ENCODE peak calls at places on chromosomes 5 and 9, in nine cellular contexts. One of them, this sample, is unnamed.

GRCh38 chr5:174329738-174330137 is 284.2 kb downstream of the NSG2 start:
- DNase-seq in A549: no peak
- DNase-seq in GM12878: no peak
- DNase-seq in ovary: no peak
- DNase-seq in K562: no peak
- DNase-seq in stomach: no peak
- DNase-seq in sigmoid colon: no peak
- DNase-seq in transverse colon: no peak
- DNase-seq in H1: no peak
- DNase-seq in this sample: no peak

GRCh38 chr5:56649569-56649968 is 165.8 kb upstream of the MAP3K1 start:
- DNase-seq in A549: no peak
- DNase-seq in GM12878: no peak
- DNase-seq in ovary: no peak
- DNase-seq in K562: no peak
- DNase-seq in stomach: no peak
- DNase-seq in sigmoid colon: no peak
- DNase-seq in transverse colon: no peak
- DNase-seq in H1: no peak
- DNase-seq in this sample: no peak

GRCh38 chr9:105245720-105246161 is 1.3 kb downstream of the SLC44A1 start:
- DNase-seq in A549: no peak
- DNase-seq in GM12878: no peak
- DNase-seq in ovary: no peak
- DNase-seq in K562: no peak
- DNase-seq in stomach: no peak
- DNase-seq in sigmoid colon: no peak
- DNase-seq in transverse colon: no peak
- DNase-seq in H1: no peak
- DNase-seq in this sample: no peak

GRCh38 chr5:173903396-173904140 is 15.4 kb downstream of the CPEB4 start:
- DNase-seq in A549: no peak
- DNase-seq in GM12878: no peak
- DNase-seq in ovary: no peak
- DNase-seq in K562: no peak
- DNase-seq in stomach: no peak
- DNase-seq in sigmoid colon: no peak
- DNase-seq in transverse colon: no peak
- DNase-seq in H1: no peak
- DNase-seq in this sample: no peak

GRCh38 chr5:72244862-72245371 is 75.1 kb downstream of the MRPS27 start:
- DNase-seq in A549: peak; percentile 70
- DNase-seq in GM12878: no peak
- DNase-seq in ovary: no peak
- DNase-seq in K562: peak; percentile 75
- DNase-seq in stomach: no peak
- DNase-seq in sigmoid colon: no peak
- DNase-seq in transverse colon: no peak
- DNase-seq in H1: no peak
- DNase-seq in this sample: no peak

GRCh38 chr5:122611401-122611800 is 163.5 kb upstream of the SNX2 start:
- DNase-seq in A549: no peak
- DNase-seq in GM12878: no peak
- DNase-seq in ovary: no peak
- DNase-seq in K562: no peak
- DNase-seq in stomach: no peak
- DNase-seq in sigmoid colon: no peak
- DNase-seq in transverse colon: no peak
- DNase-seq in H1: no peak
- DNase-seq in this sample: no peak

GRCh38 chr9:5886114-5886939 is 4.4 kb upstream of the MLANA start:
- DNase-seq in A549: peak; percentile 72
- DNase-seq in GM12878: peak; percentile 40
- DNase-seq in ovary: peak; percentile 82
- DNase-seq in K562: peak; percentile 80
- DNase-seq in stomach: peak; percentile 78
- DNase-seq in sigmoid colon: peak; percentile 70
- DNase-seq in transverse colon: peak; percentile 73
- DNase-seq in H1: peak; percentile 79
- DNase-seq in this sample: peak; percentile 42

GRCh38 chr9:68480807-68481206 is 59.9 kb downstream of the TMEM252 start:
- DNase-seq in A549: no peak
- DNase-seq in GM12878: no peak
- DNase-seq in ovary: no peak
- DNase-seq in K562: no peak
- DNase-seq in stomach: no peak
- DNase-seq in sigmoid colon: no peak
- DNase-seq in transverse colon: no peak
- DNase-seq in H1: no peak
- DNase-seq in this sample: no peak

GRCh38 chr9:96164268-96164683 is 137.7 kb downstream of the HSD17B3 start:
- DNase-seq in A549: no peak
- DNase-seq in GM12878: no peak
- DNase-seq in ovary: no peak
- DNase-seq in K562: no peak
- DNase-seq in stomach: no peak
- DNase-seq in sigmoid colon: peak; percentile 29
- DNase-seq in transverse colon: no peak
- DNase-seq in H1: no peak
- DNase-seq in this sample: no peak

GRCh38 chr5:168347368-168347767 is 55.9 kb downstream of the WWC1 start:
- DNase-seq in A549: no peak
- DNase-seq in GM12878: no peak
- DNase-seq in ovary: no peak
- DNase-seq in K562: no peak
- DNase-seq in stomach: no peak
- DNase-seq in sigmoid colon: no peak
- DNase-seq in transverse colon: no peak
- DNase-seq in H1: no peak
- DNase-seq in this sample: no peak

GRCh38 chr5:173327948-173328895 is at the start of gene STC2:
- DNase-seq in A549: peak; percentile 91
- DNase-seq in GM12878: peak; percentile 15
- DNase-seq in ovary: peak; percentile 49
- DNase-seq in K562: peak; percentile 92
- DNase-seq in stomach: peak; percentile 73
- DNase-seq in sigmoid colon: peak; percentile 83
- DNase-seq in transverse colon: peak; percentile 26
- DNase-seq in H1: peak; percentile 91
- DNase-seq in this sample: no peak

GRCh38 chr5:144428326-144428725 is 257.7 kb downstream of the KCTD16 start:
- DNase-seq in A549: no peak
- DNase-seq in GM12878: no peak
- DNase-seq in ovary: no peak
- DNase-seq in K562: no peak
- DNase-seq in stomach: no peak
- DNase-seq in sigmoid colon: no peak
- DNase-seq in transverse colon: no peak
- DNase-seq in H1: no peak
- DNase-seq in this sample: no peak

GRCh38 chr5:56161927-56162326 is 71.2 kb downstream of the ANKRD55 start:
- DNase-seq in A549: no peak
- DNase-seq in GM12878: no peak
- DNase-seq in ovary: no peak
- DNase-seq in K562: peak; percentile 88
- DNase-seq in stomach: no peak
- DNase-seq in sigmoid colon: no peak
- DNase-seq in transverse colon: no peak
- DNase-seq in H1: no peak
- DNase-seq in this sample: no peak

GRCh38 chr5:153489611-153490010 is 859 bp upstream of the GRIA1 start:
- DNase-seq in A549: no peak
- DNase-seq in GM12878: no peak
- DNase-seq in ovary: no peak
- DNase-seq in K562: no peak
- DNase-seq in stomach: no peak
- DNase-seq in sigmoid colon: no peak
- DNase-seq in transverse colon: no peak
- DNase-seq in H1: no peak
- DNase-seq in this sample: peak; percentile 74

GRCh38 chr9:121483473-121484031 is 16.1 kb downstream of the GGTA1 start:
- DNase-seq in A549: no peak
- DNase-seq in GM12878: no peak
- DNase-seq in ovary: no peak
- DNase-seq in K562: no peak
- DNase-seq in stomach: no peak
- DNase-seq in sigmoid colon: no peak
- DNase-seq in transverse colon: no peak
- DNase-seq in H1: no peak
- DNase-seq in this sample: no peak

GRCh38 chr9:76662476-76663281 is 101.6 kb upstream of the PCA3 start:
- DNase-seq in A549: no peak
- DNase-seq in GM12878: no peak
- DNase-seq in ovary: no peak
- DNase-seq in K562: no peak
- DNase-seq in stomach: no peak
- DNase-seq in sigmoid colon: no peak
- DNase-seq in transverse colon: no peak
- DNase-seq in H1: no peak
- DNase-seq in this sample: no peak

GRCh38 chr9:3437031-3437430 is 88.8 kb downstream of the RFX3 start:
- DNase-seq in A549: no peak
- DNase-seq in GM12878: no peak
- DNase-seq in ovary: no peak
- DNase-seq in K562: no peak
- DNase-seq in stomach: no peak
- DNase-seq in sigmoid colon: no peak
- DNase-seq in transverse colon: no peak
- DNase-seq in H1: no peak
- DNase-seq in this sample: no peak

DNA sequence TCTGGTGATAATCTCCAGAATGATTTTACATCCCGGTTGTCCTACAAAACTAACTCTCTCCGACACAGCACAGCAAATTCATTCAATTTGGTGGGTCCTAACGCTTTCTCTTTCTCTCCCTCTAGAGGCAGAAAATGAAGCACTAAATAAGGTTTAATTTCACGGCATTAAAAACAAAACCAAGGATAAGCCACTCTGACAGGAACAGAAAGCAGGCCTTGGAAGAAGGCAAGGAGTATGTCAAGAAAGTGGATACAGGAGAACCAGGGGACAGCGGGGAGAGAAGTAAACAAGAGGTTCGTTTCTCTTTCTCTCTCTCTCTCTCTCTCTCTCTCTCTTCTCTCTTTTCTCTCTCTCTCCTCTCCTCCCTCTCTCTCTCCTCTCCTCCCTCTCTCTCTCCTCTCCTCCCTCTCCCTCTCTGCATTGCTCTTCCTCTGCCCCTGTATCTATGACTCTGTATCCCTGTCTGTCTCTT is 49.8 kb downstream of the EBF1 start:
- DNase-seq in A549: peak; percentile 10
- DNase-seq in GM12878: no peak
- DNase-seq in ovary: no peak
- DNase-seq in K562: no peak
- DNase-seq in stomach: no peak
- DNase-seq in sigmoid colon: no peak
- DNase-seq in transverse colon: no peak
- DNase-seq in H1: no peak
- DNase-seq in this sample: no peak
- TF ChIP-seq CTCF in A549: peak; percentile 32
- TF ChIP-seq CTCF in GM12878: peak; percentile 32
- TF ChIP-seq CTCF in ovary: peak; percentile 64
- TF ChIP-seq CTCF in K562: no peak
- TF ChIP-seq CTCF in stomach: no peak
- TF ChIP-seq CTCF in sigmoid colon: peak; percentile 31
- TF ChIP-seq CTCF in transverse colon: peak; percentile 25
- TF ChIP-seq CTCF in H1: no peak
- TF ChIP-seq CTCF in this sample: no peak

GRCh38 chr9:137611623-137612609 is 6.4 kb downstream of the ARRDC1 start:
- DNase-seq in A549: peak; percentile 89
- DNase-seq in GM12878: no peak
- DNase-seq in ovary: no peak
- DNase-seq in K562: peak; percentile 42
- DNase-seq in stomach: peak; percentile 97
- DNase-seq in sigmoid colon: no peak
- DNase-seq in transverse colon: peak; percentile 94
- DNase-seq in H1: no peak
- DNase-seq in this sample: no peak
- TF ChIP-seq EP300 in A549: no peak
- TF ChIP-seq EP300 in GM12878: no peak
- TF ChIP-seq EP300 in ovary: no peak
- TF ChIP-seq EP300 in K562: no peak
- TF ChIP-seq EP300 in stomach: no peak
- TF ChIP-seq EP300 in sigmoid colon: no peak
- TF ChIP-seq EP300 in transverse colon: peak; percentile 91
- TF ChIP-seq EP300 in H1: no peak
- TF ChIP-seq EP300 in this sample: no peak

GRCh38 chr9:130938652-130939404 is at the start of gene FIBCD1:
- DNase-seq in A549: peak; percentile 73
- DNase-seq in GM12878: no peak
- DNase-seq in ovary: no peak
- DNase-seq in K562: peak; percentile 94
- DNase-seq in stomach: no peak
- DNase-seq in sigmoid colon: no peak
- DNase-seq in transverse colon: peak; percentile 66
- DNase-seq in H1: no peak
- DNase-seq in this sample: no peak
- TF ChIP-seq CTCF in A549: peak; percentile 58
- TF ChIP-seq CTCF in GM12878: peak; percentile 28
- TF ChIP-seq CTCF in ovary: no peak
- TF ChIP-seq CTCF in K562: no peak
- TF ChIP-seq CTCF in stomach: no peak
- TF ChIP-seq CTCF in sigmoid colon: no peak
- TF ChIP-seq CTCF in transverse colon: peak; percentile 32
- TF ChIP-seq CTCF in H1: peak; percentile 39
- TF ChIP-seq CTCF in this sample: peak; percentile 15

GRCh38 chr5:133245191-133246052 is 193.6 kb downstream of the HSPA4 start:
- DNase-seq in A549: peak; percentile 95
- DNase-seq in GM12878: no peak
- DNase-seq in ovary: no peak
- DNase-seq in K562: peak; percentile 77
- DNase-seq in stomach: no peak
- DNase-seq in sigmoid colon: no peak
- DNase-seq in transverse colon: no peak
- DNase-seq in H1: peak; percentile 63
- DNase-seq in this sample: no peak

GRCh38 chr5:133242221-133242835 is 190.5 kb downstream of the HSPA4 start:
- DNase-seq in A549: no peak
- DNase-seq in GM12878: peak; percentile 55
- DNase-seq in ovary: no peak
- DNase-seq in K562: no peak
- DNase-seq in stomach: no peak
- DNase-seq in sigmoid colon: no peak
- DNase-seq in transverse colon: no peak
- DNase-seq in H1: no peak
- DNase-seq in this sample: no peak

GRCh38 chr5:133241179-133241728 is 189.4 kb downstream of the HSPA4 start:
- DNase-seq in A549: no peak
- DNase-seq in GM12878: no peak
- DNase-seq in ovary: no peak
- DNase-seq in K562: no peak
- DNase-seq in stomach: no peak
- DNase-seq in sigmoid colon: no peak
- DNase-seq in transverse colon: no peak
- DNase-seq in H1: no peak
- DNase-seq in this sample: no peak

GRCh38 chr5:133244242-133244641 is 192.4 kb downstream of the HSPA4 start:
- DNase-seq in A549: peak; percentile 68
- DNase-seq in GM12878: no peak
- DNase-seq in ovary: no peak
- DNase-seq in K562: no peak
- DNase-seq in stomach: no peak
- DNase-seq in sigmoid colon: no peak
- DNase-seq in transverse colon: no peak
- DNase-seq in H1: no peak
- DNase-seq in this sample: no peak

GRCh38 chr5:133243196-133243595 is 191.4 kb downstream of the HSPA4 start:
- DNase-seq in A549: no peak
- DNase-seq in GM12878: no peak
- DNase-seq in ovary: no peak
- DNase-seq in K562: no peak
- DNase-seq in stomach: no peak
- DNase-seq in sigmoid colon: no peak
- DNase-seq in transverse colon: no peak
- DNase-seq in H1: no peak
- DNase-seq in this sample: no peak
- TF ChIP-seq EP300 in A549: no peak
- TF ChIP-seq EP300 in GM12878: no peak
- TF ChIP-seq EP300 in ovary: no peak
- TF ChIP-seq EP300 in K562: no peak
- TF ChIP-seq EP300 in stomach: no peak
- TF ChIP-seq EP300 in sigmoid colon: no peak
- TF ChIP-seq EP300 in transverse colon: no peak
- TF ChIP-seq EP300 in H1: no peak
- TF ChIP-seq EP300 in this sample: no peak